ENCODE peak calls at places on chromosomes 12 and 14, in five cellular contexts. Z, G, E, D and P are unnamed samples.

GRCh38 chr14:74569387-74569786 is 42.6 kb downstream of the LTBP2 start:
- DNase-seq in G (no peak), D (no peak), E (no peak), Z (no peak), P (no peak)

GRCh38 chr12:52260351-52261210 is 13.9 kb upstream of the KRT86 start:
- DNase-seq in D (no peak), G (no peak), E (no peak), Z (peak; percentile 70), P (no peak)

GRCh38 chr12:113190761-113191160 is 5.2 kb downstream of the RITA1 start:
- DNase-seq in G (no peak), D (no peak), E (no peak), Z (peak; percentile 16), P (peak; percentile 44)

GRCh38 chr12:49864817-49865090 is 21.8 kb upstream of the BCDIN3D start:
- DNase-seq in Z (no peak), D (no peak), G (no peak), E (no peak), P (no peak)

GRCh38 chr12:106442575-106442974 is 85.0 kb downstream of the POLR3B start:
- DNase-seq in Z (no peak), G (no peak), D (no peak), E (no peak), P (no peak)

GRCh38 chr12:45517360-45517759 is 212.1 kb upstream of the ARID2 start:
- DNase-seq in E (no peak), Z (no peak), D (no peak), G (no peak), P (no peak)

GRCh38 chr14:36661506-36662257 is at the start of gene PAX9:
- DNase-seq in Z (peak; percentile 74), E (peak; percentile 75), G (no peak), D (peak; percentile 83), P (peak; percentile 26)

GRCh38 chr12:73598626-73599025 is 939.0 kb upstream of the ATXN7L3B start:
- DNase-seq in G (no peak), E (peak; percentile 57), D (no peak), Z (peak; percentile 22), P (no peak)

GRCh38 chr12:69239922-69240624 is 704 bp downstream of the CPSF6 start:
- DNase-seq in Z (peak; percentile 29), D (peak; percentile 90), G (peak; percentile 79), E (no peak), P (no peak)

GRCh38 chr12:130026608-130027176 is 122.9 kb upstream of the TMEM132D start:
- DNase-seq in Z (no peak), D (no peak), G (no peak), E (no peak), P (no peak)

GRCh38 chr14:30108975-30109700 is 181.5 kb upstream of the PRKD1 start:
- DNase-seq in Z (no peak), G (no peak), E (no peak), D (no peak), P (no peak)

GRCh38 chr12:120539303-120539702 is 5.1 kb downstream of the RNF10 start:
- DNase-seq in D (no peak), Z (peak; percentile 31), G (no peak), E (no peak), P (no peak)

GRCh38 chr12:464484-465267 is 4.9 kb downstream of the B4GALNT3 start:
- DNase-seq in G (no peak), Z (no peak), E (no peak), D (no peak), P (no peak)

GRCh38 chr14:104473244-104473565 is 106.4 kb upstream of the C14orf180 start:
- DNase-seq in E (no peak), Z (no peak), D (no peak), G (no peak), P (no peak)

GRCh38 chr14:44963775-44964380 is 1.9 kb downstream of the TOGARAM1 start:
- DNase-seq in G (no peak), E (peak; percentile 50), D (no peak), Z (no peak), P (no peak)

GRCh38 chr12:42086021-42086420 is 58.7 kb downstream of the GXYLT1 start:
- DNase-seq in E (no peak), G (no peak), Z (peak; percentile 45), D (no peak), P (peak; percentile 59)

GRCh38 chr12:88298761-88299242 is 156.7 kb downstream of the TMTC3 start:
- DNase-seq in D (no peak), Z (peak; percentile 88), G (no peak), E (peak; percentile 92), P (peak; percentile 81)

GRCh38 chr12:9897524-9897923 is 16.2 kb downstream of the KLRF2 start:
- DNase-seq in E (no peak), G (no peak), D (no peak), Z (no peak), P (no peak)

GRCh38 chr14:92613008-92613658 is 99.6 kb downstream of the RIN3 start:
- DNase-seq in Z (no peak), G (no peak), D (peak; percentile 83), E (no peak), P (no peak)

GRCh38 chr14:72503696-72504368 is 390.1 kb downstream of the DPF3 start:
- DNase-seq in E (no peak), D (no peak), Z (no peak), G (no peak), P (no peak)

GRCh38 chr14:105153331-105153731 is 15.2 kb downstream of the JAG2 start:
- DNase-seq in D (peak; percentile 81), Z (no peak), G (no peak), E (no peak), P (no peak)

GRCh38 chr14:69712217-69712565 is 54.8 kb upstream of the SRSF5 start:
- DNase-seq in E (no peak), D (no peak), Z (peak; percentile 28), G (no peak), P (no peak)

GRCh38 chr14:90381011-90381790 is 15.6 kb upstream of the CALM1 start:
- DNase-seq in Z (no peak), D (no peak), G (peak; percentile 75), E (no peak), P (no peak)

GRCh38 chr12:3715999-3716398 is 36.9 kb downstream of the CRACR2A start:
- DNase-seq in D (no peak), G (no peak), Z (no peak), E (no peak), P (no peak)

GRCh38 chr14:77044776-77045569 is 16.5 kb upstream of the IRF2BPL start:
- DNase-seq in D (no peak), G (no peak), Z (no peak), E (peak; percentile 61), P (no peak)

GRCh38 chr12:26044007-26044394 is 80.8 kb downstream of the BHLHE41 start:
- DNase-seq in Z (peak; percentile 57), E (no peak), D (no peak), G (no peak), P (no peak)

GRCh38 chr12:15540469-15540872 is 218.2 kb downstream of the PTPRO start:
- DNase-seq in E (no peak), D (no peak), G (no peak), Z (no peak), P (no peak)

DNA sequence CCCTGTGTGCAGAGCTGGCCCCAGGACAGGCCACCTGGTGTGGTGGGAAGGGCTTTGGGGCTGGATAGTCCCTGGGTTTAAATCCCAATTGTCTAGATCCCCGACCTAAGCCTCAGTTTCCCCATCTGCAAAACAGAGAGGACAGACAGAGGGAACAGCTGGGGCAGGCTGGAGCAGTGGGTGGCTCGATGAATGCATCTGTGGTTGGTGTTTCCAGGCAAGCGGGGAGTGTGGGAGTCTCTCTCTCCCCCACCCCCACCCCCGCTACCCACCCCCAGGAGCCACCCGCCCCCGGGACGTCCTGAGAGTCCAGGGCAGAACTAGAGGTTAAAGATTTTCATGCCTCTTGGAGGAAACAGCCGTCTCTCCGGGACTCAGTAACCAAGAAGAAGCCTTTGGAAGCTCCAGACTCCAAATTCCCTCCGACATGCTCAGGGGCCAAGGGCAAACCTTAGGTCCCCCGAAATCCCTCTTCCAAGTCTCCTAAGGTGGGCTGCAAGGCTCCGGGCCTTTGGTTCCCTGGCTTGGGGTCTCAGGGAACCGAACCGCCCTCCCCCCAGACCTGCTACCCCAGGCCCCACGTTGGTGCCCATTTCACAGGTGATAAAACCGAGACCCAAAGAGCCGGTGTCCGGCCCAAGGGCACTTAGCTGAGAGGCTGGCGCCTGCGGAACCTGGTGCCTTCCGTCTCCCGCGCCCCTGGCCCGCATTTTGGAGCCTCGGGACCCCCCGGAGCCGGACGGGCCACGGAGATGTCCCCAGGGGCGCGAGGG is 478 bp downstream of the TRPV4 start:
- DNase-seq in E (no peak), G (no peak), Z (no peak), D (no peak), P (no peak)
- H3K4me3 ChIP-seq in E (no peak overlapping the region), G (peak overlapping the region; percentile 74), Z (peak overlapping the region; percentile 49), D (peak overlapping the region; percentile 42), P (peak overlapping the region; percentile 39)

DNA sequence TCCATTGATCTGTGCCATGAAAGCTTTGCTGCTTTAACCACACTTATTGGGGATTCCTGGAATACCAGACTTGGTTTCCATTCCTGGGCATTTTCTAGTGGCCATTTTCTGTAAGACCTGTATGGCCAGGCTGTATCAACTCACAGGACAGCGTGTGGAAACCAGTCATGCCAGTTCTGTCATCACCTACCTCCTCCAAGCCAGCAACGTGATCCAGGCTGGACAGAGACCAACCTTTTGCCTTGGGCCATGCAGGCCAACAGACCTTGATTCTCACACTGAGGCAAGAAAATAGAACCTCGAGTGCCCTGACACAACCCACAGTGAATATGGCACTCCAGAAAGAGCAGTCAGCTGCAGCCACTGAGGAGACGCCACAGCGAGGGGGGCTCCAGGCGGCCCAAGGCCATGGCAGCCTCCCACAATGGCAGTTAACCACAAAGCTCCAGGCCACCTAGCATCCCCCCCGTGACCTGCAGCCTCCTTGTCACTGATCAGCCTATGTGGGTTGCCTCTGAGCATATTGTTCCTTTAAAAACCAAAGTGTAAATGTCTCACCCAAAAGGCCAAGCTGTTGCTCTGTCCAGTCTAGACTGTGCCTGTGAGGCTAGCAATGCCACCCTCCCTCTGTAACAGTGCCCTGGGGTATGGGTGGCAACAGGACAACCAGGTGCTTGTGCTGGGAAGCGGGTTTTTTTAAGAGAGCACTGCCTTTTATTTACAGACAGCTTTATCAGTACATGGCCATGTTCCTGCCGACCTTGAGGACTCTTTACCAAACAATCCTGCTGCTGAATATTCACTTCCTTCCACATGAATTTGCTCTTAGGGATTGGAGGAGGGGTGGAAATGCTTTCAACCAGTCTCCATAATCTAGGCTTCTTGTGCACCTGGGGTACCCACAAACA is 168.7 kb upstream of the HIF1A start:
- DNase-seq in E (peak; percentile 97), Z (no peak), D (peak; percentile 54), G (no peak), P (no peak)
- TF ChIP-seq CTCF in E (no peak), Z (no peak), D (no peak), G (no peak), P (no peak)

DNA sequence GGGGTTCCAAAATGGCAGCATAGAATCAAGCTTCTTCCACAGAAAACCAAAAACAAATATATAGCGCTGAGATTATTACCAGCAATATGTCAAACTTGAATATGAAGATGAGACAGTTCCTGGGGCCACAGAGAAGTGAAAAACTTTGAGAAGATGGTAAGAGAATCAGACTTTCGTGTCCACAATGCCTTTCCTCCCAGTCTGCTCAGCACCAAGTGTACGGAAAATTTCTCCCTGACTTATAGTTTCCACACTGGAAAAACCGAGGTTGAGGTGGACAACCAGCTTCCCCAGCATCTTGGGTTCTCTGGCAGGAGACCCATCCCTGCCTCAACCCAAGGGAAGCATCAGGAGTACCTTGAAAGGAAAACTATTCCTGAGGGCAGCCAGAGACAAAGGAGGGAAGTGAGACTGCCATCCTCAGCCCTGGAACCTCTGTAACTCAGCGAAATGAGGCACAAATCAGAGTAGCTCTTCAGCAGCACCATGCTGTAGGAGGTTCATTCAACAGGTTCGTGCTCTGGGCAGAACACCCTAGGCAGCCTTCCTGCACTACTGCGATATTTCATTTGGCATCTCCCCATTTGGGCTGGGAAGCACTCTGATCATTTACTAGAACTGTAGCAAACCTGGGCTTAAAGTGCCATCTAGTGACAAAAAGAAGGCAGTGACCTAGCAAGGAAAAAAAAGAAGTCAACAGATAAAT is 52.4 kb upstream of the CAPRIN2 start:
- DNase-seq in E (peak; percentile 50), D (no peak), G (no peak), Z (peak; percentile 85), P (no peak)
- H3K4me3 ChIP-seq in E (no peak overlapping the region), D (no peak overlapping the region), G (no peak overlapping the region), Z (no peak overlapping the region), P (no peak overlapping the region)

GRCh38 chr12:104494816-104495158 is 38.0 kb downstream of the CHST11 start:
- DNase-seq in Z (peak; percentile 41), G (no peak), D (no peak), E (no peak), P (no peak)
- TF ChIP-seq CTCF in Z (no peak), G (no peak), D (no peak), E (no peak), P (no peak)